ENCODE peak calls at places on chromosomes 7 and 10, in four cellular contexts. H, Z, O and Y are unnamed samples.

GRCh38 chr7:116399808-116400207 is 99.7 kb upstream of the CAV2 start:
- DNase-seq in H (peak; percentile 64), Z (no peak), O (no peak), Y (no peak)

GRCh38 chr10:104032144-104032775 is 53.4 kb downstream of the COL17A1 start:
- DNase-seq in H (no peak), Z (no peak), O (no peak), Y (no peak)

GRCh38 chr10:57338823-57339558 is 928.7 kb downstream of the IPMK start:
- DNase-seq in H (peak; percentile 41), Z (no peak), O (no peak), Y (peak; percentile 57)

GRCh38 chr10:125129076-125129458 is 31.3 kb downstream of the CTBP2 start:
- DNase-seq in H (no peak), Z (no peak), O (no peak), Y (no peak)

GRCh38 chr10:73819513-73820093 is 8.2 kb upstream of the NDST2 start:
- DNase-seq in H (peak; percentile 23), Z (peak; percentile 78), O (peak; percentile 94), Y (no peak)

GRCh38 chr7:92400013-92400412 is 47.3 kb upstream of the GATAD1 start:
- DNase-seq in H (no peak), Z (no peak), O (no peak), Y (no peak)

GRCh38 chr7:80230327-80230726 is 95.7 kb downstream of the GNAI1 start:
- DNase-seq in H (peak; percentile 6), Z (no peak), O (no peak), Y (no peak)

GRCh38 chr10:125824736-125825135 is 1.4 kb downstream of the BCCIP start:
- DNase-seq in H (peak; percentile 61), Z (no peak), O (no peak), Y (peak; percentile 19)

GRCh38 chr7:39888171-39888853 is 61.7 kb upstream of the CDK13 start:
- DNase-seq in H (no peak), Z (no peak), O (no peak), Y (peak; percentile 16)

GRCh38 chr7:38107486-38107893 is 70.6 kb upstream of the STARD3NL start:
- DNase-seq in H (peak; percentile 35), Z (peak; percentile 70), O (peak; percentile 69), Y (peak; percentile 81)

GRCh38 chr7:85595639-85596268 is 408.9 kb upstream of the SEMA3D start:
- DNase-seq in H (peak; percentile 75), Z (no peak), O (no peak), Y (no peak)

GRCh38 chr10:118506835-118507234 is 88.6 kb downstream of the PRLHR start:
- DNase-seq in H (no peak), Z (no peak), O (no peak), Y (no peak)

GRCh38 chr10:61791216-61791615 is 110.3 kb upstream of the ARID5B start:
- DNase-seq in H (peak; percentile 80), Z (no peak), O (no peak), Y (no peak)

GRCh38 chr7:96591159-96591899 is 118.3 kb downstream of the SEM1 start:
- DNase-seq in H (no peak), Z (no peak), O (no peak), Y (no peak)

GRCh38 chr7:128827248-128827958 is 2.8 kb upstream of the FLNC start:
- DNase-seq in H (peak; percentile 83), Z (no peak), O (no peak), Y (no peak)

GRCh38 chr10:102352066-102352715 is 43.3 kb upstream of the NFKB2 start:
- DNase-seq in H (peak; percentile 54), Z (peak; percentile 81), O (peak; percentile 57), Y (peak; percentile 74)

GRCh38 chr7:142873281-142873784 is 12.2 kb downstream of the TRPV6 start:
- DNase-seq in H (no peak), Z (no peak), O (peak; percentile 50), Y (peak; percentile 57)

GRCh38 chr7:121605297-121605640 is 209.2 kb upstream of the FAM3C start:
- DNase-seq in H (peak; percentile 6), Z (no peak), O (no peak), Y (no peak)

GRCh38 chr10:121910673-121911420 is 17.0 kb downstream of the ATE1 start:
- DNase-seq in H (peak; percentile 81), Z (no peak), O (no peak), Y (no peak)

GRCh38 chr10:64316416-64316815 is 795.2 kb downstream of the REEP3 start:
- DNase-seq in H (no peak), Z (no peak), O (no peak), Y (no peak)

GRCh38 chr7:102119213-102119651 is 167.4 kb upstream of the SH2B2 start:
- DNase-seq in H (peak; percentile 15), Z (peak; percentile 34), O (no peak), Y (no peak)

GRCh38 chr7:90766814-90767564 is 170.9 kb downstream of the CDK14 start:
- DNase-seq in H (peak; percentile 82), Z (no peak), O (peak; percentile 79), Y (peak; percentile 12)

GRCh38 chr10:75599875-75600648 is 168.6 kb downstream of the LRMDA start:
- DNase-seq in H (no peak), Z (no peak), O (no peak), Y (no peak)

GRCh38 chr10:15175587-15175986 is 7.1 kb upstream of the NMT2 start:
- DNase-seq in H (no peak), Z (no peak), O (no peak), Y (no peak)

GRCh38 chr10:15180736-15181135 is 12.2 kb upstream of the NMT2 start:
- DNase-seq in H (no peak), Z (no peak), O (no peak), Y (no peak)

GRCh38 chr10:15172306-15172840 is 3.9 kb upstream of the NMT2 start:
- DNase-seq in H (no peak), Z (no peak), O (no peak), Y (no peak)

GRCh38 chr10:15181576-15182156 is 13.2 kb upstream of the NMT2 start:
- DNase-seq in H (no peak), Z (no peak), O (no peak), Y (no peak)

GRCh38 chr10:15176269-15176668 is 7.8 kb upstream of the NMT2 start:
- DNase-seq in H (no peak), Z (no peak), O (no peak), Y (no peak)
- TF ChIP-seq POLR2A in H (no peak), Z (no peak), O (no peak), Y (no peak)

GRCh38 chr10:80474597-80474910 is 20.4 kb downstream of the TSPAN14 start:
- DNase-seq in H (no peak), Z (no peak), O (no peak), Y (no peak)

GRCh38 chr10:80473096-80473657 is 19.1 kb downstream of the TSPAN14 start:
- DNase-seq in H (no peak), Z (no peak), O (no peak), Y (no peak)

GRCh38 chr10:80472234-80473095 is 18.4 kb downstream of the TSPAN14 start:
- DNase-seq in H (peak; percentile 85), Z (no peak), O (no peak), Y (no peak)

GRCh38 chr10:80474920-80475319 is 20.8 kb downstream of the TSPAN14 start:
- DNase-seq in H (no peak), Z (no peak), O (no peak), Y (no peak)

GRCh38 chr10:80473692-80474596 is 19.8 kb downstream of the TSPAN14 start:
- DNase-seq in H (peak; percentile 34), Z (no peak), O (no peak), Y (no peak)
- H3K4me3 ChIP-seq in H (no peak overlapping the region), Z (no peak overlapping the region), O (no peak overlapping the region), Y (no peak overlapping the region)

GRCh38 chr10:12068467-12069269 is at the start of gene DHTKD1:
- DNase-seq in H (peak; percentile 96), Z (peak; percentile 100), O (peak; percentile 99), Y (peak; percentile 97)
- TF ChIP-seq POLR2A in H (peak; percentile 77), Z (no peak), O (no peak), Y (peak; percentile 47)

GRCh38 chr10:11173062-11173461 is 155.4 kb downstream of the CELF2 start:
- DNase-seq in H (no peak), Z (no peak), O (no peak), Y (no peak)
- H3K4me3 ChIP-seq in H (no peak overlapping the region), Z (no peak overlapping the region), O (peak overlapping the region; percentile 22), Y (peak overlapping the region; percentile 21)

GRCh38 chr10:28532509-28533314 is at the start of gene WAC:
- DNase-seq in H (peak; percentile 89), Z (peak; percentile 99), O (peak; percentile 97), Y (peak; percentile 90)
- TF ChIP-seq POLR2A in H (peak; percentile 96), Z (no peak), O (no peak), Y (peak; percentile 52)

GRCh38 chr7:81767883-81768282 is 2.0 kb downstream of the HGF start:
- DNase-seq in H (peak; percentile 50), Z (no peak), O (no peak), Y (no peak)
- H3K4me3 ChIP-seq in H (peak overlapping the region; percentile 53), Z (peak overlapping the region; percentile 42), O (peak overlapping the region; percentile 37), Y (peak overlapping the region; percentile 78)

GRCh38 chr10:77925795-77926565 is 575 bp downstream of the DLG5 start:
- DNase-seq in H (no peak), Z (peak; percentile 80), O (peak; percentile 67), Y (peak; percentile 70)
- TF ChIP-seq POLR2A in H (no peak), Z (no peak), O (no peak), Y (no peak)

DNA sequence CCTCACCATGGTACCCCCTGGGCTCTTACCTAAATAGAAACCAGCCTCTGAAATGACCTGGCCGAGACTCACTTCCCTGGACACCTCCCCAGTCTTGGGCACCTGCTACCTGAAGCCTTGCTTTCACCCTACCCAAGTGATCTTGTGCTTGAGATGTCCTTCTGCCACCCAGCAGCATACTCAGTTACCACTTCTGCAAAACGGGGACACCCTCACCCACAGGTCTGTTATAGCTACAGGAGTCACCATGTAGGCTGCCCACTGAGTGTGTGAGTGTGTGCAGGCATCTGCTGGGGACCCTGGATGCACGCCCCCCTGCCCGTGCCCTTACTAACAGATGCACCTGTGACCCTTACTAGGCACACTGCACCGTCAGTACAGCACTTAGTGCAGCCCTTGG is 94.8 kb upstream of the PPIF start:
- DNase-seq in H (no peak), Z (no peak), O (no peak), Y (no peak)
- H3K4me3 ChIP-seq in H (no peak overlapping the region), Z (no peak overlapping the region), O (no peak overlapping the region), Y (no peak overlapping the region)

DNA sequence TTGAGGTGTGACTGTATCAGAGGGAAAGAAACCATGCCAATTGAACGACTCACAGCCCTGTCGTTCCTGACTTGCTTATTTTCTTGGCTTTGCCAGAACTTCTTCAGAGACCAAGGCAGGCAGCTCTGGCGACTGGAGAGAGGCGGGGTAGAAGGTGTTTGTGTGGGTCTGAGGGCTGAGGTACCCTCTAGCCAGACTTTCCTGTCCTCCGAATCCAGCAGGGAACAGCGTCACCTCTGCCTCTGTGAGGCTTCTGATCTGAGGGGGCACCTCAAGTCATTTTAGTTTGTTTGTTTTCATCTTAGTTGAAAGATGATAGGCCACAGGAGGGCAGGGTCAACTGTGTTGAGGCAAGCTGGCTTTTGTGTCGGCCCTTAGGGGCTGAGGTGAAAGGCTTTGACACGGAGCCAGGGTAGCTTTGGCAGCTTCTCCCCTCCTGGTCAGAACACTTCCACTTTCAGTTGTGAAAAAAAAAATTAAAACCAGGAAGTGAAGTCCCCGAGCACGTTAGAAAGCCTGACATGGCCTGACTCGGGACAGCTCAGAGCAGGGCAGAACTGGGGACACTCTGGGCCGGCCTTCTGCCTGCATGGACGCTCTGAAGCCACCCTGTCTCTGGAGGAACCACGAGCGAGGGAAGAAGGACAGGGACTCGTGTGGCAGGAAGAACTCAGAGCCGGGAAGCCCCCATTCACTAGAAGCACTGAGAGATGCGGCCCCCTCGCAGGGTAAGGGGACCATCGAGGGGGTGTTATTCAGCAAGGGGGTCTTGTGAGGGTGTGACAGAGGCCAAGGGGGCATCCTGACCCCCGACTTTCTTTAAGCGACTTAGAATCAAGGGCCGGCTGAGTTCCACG is 2.0 kb downstream of the ACSL5 start:
- DNase-seq in H (peak; percentile 49), Z (peak; percentile 89), O (peak; percentile 84), Y (peak; percentile 78)
- TF ChIP-seq POLR2A in H (no peak), Z (no peak), O (no peak), Y (peak; percentile 53)

GRCh38 chr10:12351447-12351846 is 2.1 kb downstream of the CAMK1D start:
- DNase-seq in H (no peak), Z (peak; percentile 80), O (no peak), Y (no peak)
- H3K4me3 ChIP-seq in H (no peak overlapping the region), Z (peak overlapping the region; percentile 81), O (peak overlapping the region; percentile 84), Y (no peak overlapping the region)